ENCODE peak calls at places on chromosomes 2 and 18, in four cellular contexts. One of them, this sample, is unnamed.

GRCh38 chr2:46568212-46569009 is 89.0 kb downstream of the TMEM247 start:
- DNase-seq in HepG2: no peak
- DNase-seq in K562: no peak
- DNase-seq in WTC11: no peak
- DNase-seq in this sample: no peak

GRCh38 chr2:61937098-61937497 is 31.6 kb downstream of the COMMD1 start:
- DNase-seq in HepG2: no peak
- DNase-seq in K562: no peak
- DNase-seq in WTC11: no peak
- DNase-seq in this sample: no peak

GRCh38 chr2:223846524-223846923 is 9.1 kb upstream of the AP1S3 start:
- DNase-seq in HepG2: no peak
- DNase-seq in K562: no peak
- DNase-seq in WTC11: no peak
- DNase-seq in this sample: peak

GRCh38 chr18:50042611-50043010 is 152.3 kb downstream of the MYO5B start:
- DNase-seq in HepG2: no peak
- DNase-seq in K562: no peak
- DNase-seq in WTC11: peak
- DNase-seq in this sample: no peak

GRCh38 chr18:48428494-48429177 is 19.5 kb upstream of the ZBTB7C start:
- DNase-seq in HepG2: no peak
- DNase-seq in K562: no peak
- DNase-seq in WTC11: no peak
- DNase-seq in this sample: no peak

GRCh38 chr2:112683550-112684414 is 37.0 kb upstream of the NT5DC4 start:
- DNase-seq in HepG2: peak
- DNase-seq in K562: peak
- DNase-seq in WTC11: no peak
- DNase-seq in this sample: no peak

GRCh38 chr2:72924353-72925240 is 7.3 kb downstream of the EMX1 start:
- DNase-seq in HepG2: no peak
- DNase-seq in K562: no peak
- DNase-seq in WTC11: peak
- DNase-seq in this sample: no peak

GRCh38 chr2:47230418-47230817 is 75.3 kb upstream of the STPG4 start:
- DNase-seq in HepG2: no peak
- DNase-seq in K562: no peak
- DNase-seq in WTC11: no peak
- DNase-seq in this sample: no peak

GRCh38 chr18:12442946-12443345 is 35.2 kb downstream of the PRELID3A start:
- DNase-seq in HepG2: no peak
- DNase-seq in K562: no peak
- DNase-seq in WTC11: no peak
- DNase-seq in this sample: no peak

GRCh38 chr2:18119883-18120282 is 241.4 kb downstream of the KCNS3 start:
- DNase-seq in HepG2: no peak
- DNase-seq in K562: no peak
- DNase-seq in WTC11: no peak
- DNase-seq in this sample: no peak

DNA sequence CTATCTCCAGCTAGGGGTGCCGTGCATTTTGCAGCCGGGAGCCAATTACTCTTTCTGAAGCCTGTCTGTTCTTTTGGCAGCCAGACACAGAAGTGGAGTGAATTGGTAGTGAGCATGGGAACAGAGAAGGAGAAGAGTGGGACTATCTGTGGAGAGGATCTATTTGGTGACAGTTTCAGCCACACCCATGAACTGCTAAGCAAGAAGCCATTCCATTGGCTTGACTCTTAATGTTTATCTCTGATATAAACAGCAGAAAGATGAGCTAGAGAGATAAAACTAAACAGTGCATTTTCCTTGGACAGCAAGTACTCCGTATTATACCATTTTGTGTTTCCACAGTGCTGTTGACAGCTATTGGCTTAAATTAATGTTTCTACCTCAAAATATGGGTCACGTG is 259.6 kb upstream of the THUMPD2 start:
- DNase-seq in HepG2: no peak
- DNase-seq in K562: no peak
- DNase-seq in WTC11: no peak
- DNase-seq in this sample: no peak
- TF ChIP-seq MAX in HepG2: no peak
- TF ChIP-seq MAX in K562: no peak
- TF ChIP-seq MAX in WTC11: no peak
- TF ChIP-seq MAX in this sample: no peak

GRCh38 chr18:52340466-52341378 is 725 bp downstream of the DCC start:
- DNase-seq in HepG2: no peak
- DNase-seq in K562: no peak
- DNase-seq in WTC11: no peak
- DNase-seq in this sample: no peak
- TF ChIP-seq HMGXB4 in HepG2: no peak
- TF ChIP-seq HMGXB4 in K562: no peak
- TF ChIP-seq HMGXB4 in WTC11: no peak
- TF ChIP-seq HMGXB4 in this sample: no peak

GRCh38 chr2:227719637-227720036 is 1.8 kb upstream of the SLC19A3 start:
- DNase-seq in HepG2: no peak
- DNase-seq in K562: no peak
- DNase-seq in WTC11: no peak
- DNase-seq in this sample: no peak

GRCh38 chr2:227716501-227716900 is 1.3 kb downstream of the SLC19A3 start:
- DNase-seq in HepG2: no peak
- DNase-seq in K562: no peak
- DNase-seq in WTC11: no peak
- DNase-seq in this sample: no peak

GRCh38 chr2:227720680-227721079 is 2.9 kb upstream of the SLC19A3 start:
- DNase-seq in HepG2: no peak
- DNase-seq in K562: no peak
- DNase-seq in WTC11: no peak
- DNase-seq in this sample: no peak

GRCh38 chr2:227717687-227718567 is at the start of gene SLC19A3:
- DNase-seq in HepG2: peak
- DNase-seq in K562: peak
- DNase-seq in WTC11: peak
- DNase-seq in this sample: peak
- TF ChIP-seq MAX in HepG2: no peak
- TF ChIP-seq MAX in K562: no peak
- TF ChIP-seq MAX in WTC11: peak
- TF ChIP-seq MAX in this sample: peak

DNA sequence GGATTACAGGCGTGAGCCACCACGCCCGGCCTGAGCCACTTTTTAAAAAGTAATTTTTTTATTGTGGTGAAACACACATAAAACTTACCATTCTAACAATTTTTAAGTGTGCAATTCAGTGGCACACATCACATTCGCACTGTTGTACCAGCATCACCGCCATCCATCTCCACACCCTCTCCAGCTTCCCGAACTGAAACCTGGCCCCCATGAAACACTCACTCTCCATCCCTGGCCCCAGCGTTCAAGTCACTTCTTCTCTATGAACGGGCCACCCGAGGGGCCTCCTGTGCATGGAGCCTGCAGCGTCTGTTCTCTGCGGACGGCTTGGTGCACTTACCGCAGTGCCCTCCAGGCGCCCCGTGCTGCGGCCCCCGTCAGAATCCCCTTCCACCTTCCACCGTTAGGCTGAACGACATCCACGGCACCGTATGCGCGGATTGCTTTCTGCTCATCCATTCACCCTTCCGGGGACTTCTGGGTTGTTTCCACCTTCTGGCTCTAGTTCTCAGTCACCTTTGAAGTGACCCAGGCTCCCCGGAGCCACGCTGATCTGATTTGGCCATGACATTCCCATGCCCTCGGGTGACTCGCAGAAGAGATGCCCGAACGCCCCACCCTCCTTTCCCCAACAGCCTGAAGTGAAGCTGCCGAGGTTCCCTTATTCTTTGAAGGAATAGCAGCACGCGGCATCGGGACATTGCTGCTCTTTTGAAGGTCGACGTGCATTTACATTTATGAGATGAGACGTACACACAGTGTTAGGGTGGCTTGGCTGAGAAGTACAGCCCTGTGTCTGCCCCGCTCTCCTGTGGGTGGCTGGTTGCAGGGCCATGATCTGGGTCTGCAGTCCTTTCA is 134.4 kb downstream of the MBP start:
- DNase-seq in HepG2: no peak
- DNase-seq in K562: no peak
- DNase-seq in WTC11: no peak
- DNase-seq in this sample: no peak
- TF ChIP-seq HMGXB4 in HepG2: no peak
- TF ChIP-seq HMGXB4 in K562: no peak
- TF ChIP-seq HMGXB4 in WTC11: no peak
- TF ChIP-seq HMGXB4 in this sample: no peak

GRCh38 chr2:74179063-74179865 is 585 bp upstream of the MOB1A start:
- DNase-seq in HepG2: no peak
- DNase-seq in K562: no peak
- DNase-seq in WTC11: no peak
- DNase-seq in this sample: no peak

GRCh38 chr2:74178211-74179062 is at the start of gene MOB1A:
- DNase-seq in HepG2: peak
- DNase-seq in K562: peak
- DNase-seq in WTC11: peak
- DNase-seq in this sample: peak

GRCh38 chr2:74183878-74184277 is 5.2 kb upstream of the MOB1A start:
- DNase-seq in HepG2: no peak
- DNase-seq in K562: no peak
- DNase-seq in WTC11: no peak
- DNase-seq in this sample: no peak

GRCh38 chr2:74177697-74178096 is 982 bp downstream of the MOB1A start:
- DNase-seq in HepG2: no peak
- DNase-seq in K562: no peak
- DNase-seq in WTC11: no peak
- DNase-seq in this sample: no peak

DNA sequence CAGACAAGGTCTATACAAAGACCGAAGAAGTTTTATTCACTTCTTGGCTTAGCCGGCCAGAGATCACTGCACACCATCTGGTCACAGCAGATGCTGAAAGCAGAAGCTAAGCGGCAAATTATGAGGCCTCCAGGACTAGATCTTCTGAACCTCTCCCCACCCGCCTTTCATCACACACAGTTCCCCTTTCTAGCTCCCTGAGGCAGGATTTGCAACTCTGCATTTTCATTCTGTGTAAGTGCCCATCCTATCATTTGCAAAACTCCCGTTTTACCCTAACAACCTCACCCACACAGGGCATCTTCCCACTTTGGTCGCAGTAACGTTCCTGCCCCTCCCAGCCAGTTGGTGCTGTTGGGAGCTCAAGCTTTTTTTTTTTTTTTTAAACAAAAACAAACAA is 3.1 kb upstream of the MOB1A start:
- DNase-seq in HepG2: no peak
- DNase-seq in K562: peak
- DNase-seq in WTC11: no peak
- DNase-seq in this sample: no peak
- TF ChIP-seq MAX in HepG2: no peak
- TF ChIP-seq MAX in K562: no peak
- TF ChIP-seq MAX in WTC11: no peak
- TF ChIP-seq MAX in this sample: no peak

This sample was measured in A549.